ENCODE peak calls at places on chromosomes 3 and 15, in eight cellular contexts. One of them, this sample, is unnamed.

GRCh38 chr3:171528102-171528501 is 67.9 kb upstream of the TNIK start:
- DNase-seq in endodermal cell: no peak
- DNase-seq in thoracic aorta: no peak
- DNase-seq in trophoblast cell: no peak
- DNase-seq in heart left ventricle: no peak
- DNase-seq in fibroblast of lung: peak; percentile 66
- DNase-seq in lower lobe of right lung: no peak
- DNase-seq in CD4-positive, CD25-positive, alpha-beta regulatory T cell: no peak
- DNase-seq in this sample: no peak

GRCh38 chr15:73996939-73997338 is 2.4 kb downstream of the PML start:
- DNase-seq in trophoblast cell: no peak
- DNase-seq in fibroblast of lung: peak; percentile 49
- DNase-seq in thoracic aorta: no peak
- DNase-seq in lower lobe of right lung: no peak
- DNase-seq in CD4-positive, CD25-positive, alpha-beta regulatory T cell: peak; percentile 68
- DNase-seq in endodermal cell: no peak
- DNase-seq in heart left ventricle: no peak
- DNase-seq in this sample: no peak

GRCh38 chr3:29080967-29081366 is 199.9 kb upstream of the RBMS3 start:
- DNase-seq in trophoblast cell: no peak
- DNase-seq in endodermal cell: no peak
- DNase-seq in heart left ventricle: no peak
- DNase-seq in CD4-positive, CD25-positive, alpha-beta regulatory T cell: no peak
- DNase-seq in thoracic aorta: no peak
- DNase-seq in fibroblast of lung: no peak
- DNase-seq in lower lobe of right lung: no peak
- DNase-seq in this sample: no peak

GRCh38 chr15:66508293-66508883 is 3.3 kb downstream of the ZWILCH start:
- DNase-seq in lower lobe of right lung: no peak
- DNase-seq in CD4-positive, CD25-positive, alpha-beta regulatory T cell: peak; percentile 26
- DNase-seq in heart left ventricle: no peak
- DNase-seq in trophoblast cell: no peak
- DNase-seq in thoracic aorta: no peak
- DNase-seq in endodermal cell: no peak
- DNase-seq in fibroblast of lung: no peak
- DNase-seq in this sample: no peak

GRCh38 chr3:141129049-141130038 is 78.2 kb downstream of the SPSB4 start:
- DNase-seq in lower lobe of right lung: no peak
- DNase-seq in fibroblast of lung: no peak
- DNase-seq in CD4-positive, CD25-positive, alpha-beta regulatory T cell: no peak
- DNase-seq in heart left ventricle: no peak
- DNase-seq in thoracic aorta: no peak
- DNase-seq in trophoblast cell: no peak
- DNase-seq in endodermal cell: no peak
- DNase-seq in this sample: no peak

GRCh38 chr3:4977001-4977888 is 2.0 kb upstream of the BHLHE40 start:
- DNase-seq in endodermal cell: peak; percentile 91
- DNase-seq in trophoblast cell: peak; percentile 82
- DNase-seq in CD4-positive, CD25-positive, alpha-beta regulatory T cell: peak; percentile 69
- DNase-seq in thoracic aorta: peak; percentile 78
- DNase-seq in fibroblast of lung: peak; percentile 88
- DNase-seq in lower lobe of right lung: peak; percentile 87
- DNase-seq in heart left ventricle: peak; percentile 91
- DNase-seq in this sample: peak; percentile 68

GRCh38 chr3:53166781-53167291 is 5.8 kb downstream of the PRKCD start:
- DNase-seq in lower lobe of right lung: peak; percentile 85
- DNase-seq in thoracic aorta: no peak
- DNase-seq in trophoblast cell: no peak
- DNase-seq in CD4-positive, CD25-positive, alpha-beta regulatory T cell: no peak
- DNase-seq in endodermal cell: no peak
- DNase-seq in heart left ventricle: peak; percentile 85
- DNase-seq in fibroblast of lung: peak; percentile 62
- DNase-seq in this sample: peak; percentile 38

GRCh38 chr3:137171834-137172603 is 214.2 kb downstream of the IL20RB start:
- DNase-seq in CD4-positive, CD25-positive, alpha-beta regulatory T cell: no peak
- DNase-seq in trophoblast cell: peak; percentile 75
- DNase-seq in endodermal cell: no peak
- DNase-seq in fibroblast of lung: no peak
- DNase-seq in heart left ventricle: no peak
- DNase-seq in lower lobe of right lung: no peak
- DNase-seq in thoracic aorta: no peak
- DNase-seq in this sample: no peak

GRCh38 chr15:40047413-40048154 is 8.6 kb upstream of the SRP14 start:
- DNase-seq in thoracic aorta: no peak
- DNase-seq in endodermal cell: peak; percentile 55
- DNase-seq in fibroblast of lung: peak; percentile 58
- DNase-seq in CD4-positive, CD25-positive, alpha-beta regulatory T cell: peak; percentile 81
- DNase-seq in lower lobe of right lung: peak; percentile 78
- DNase-seq in heart left ventricle: peak; percentile 71
- DNase-seq in trophoblast cell: peak; percentile 33
- DNase-seq in this sample: peak; percentile 51

GRCh38 chr15:64687167-64688085 is 88.0 kb downstream of the RBPMS2 start:
- DNase-seq in lower lobe of right lung: no peak
- DNase-seq in CD4-positive, CD25-positive, alpha-beta regulatory T cell: no peak
- DNase-seq in fibroblast of lung: no peak
- DNase-seq in heart left ventricle: no peak
- DNase-seq in trophoblast cell: no peak
- DNase-seq in endodermal cell: no peak
- DNase-seq in thoracic aorta: no peak
- DNase-seq in this sample: no peak
- H3K27ac ChIP-seq in lower lobe of right lung: no peak overlapping the region
- H3K27ac ChIP-seq in CD4-positive, CD25-positive, alpha-beta regulatory T cell: no peak overlapping the region
- H3K27ac ChIP-seq in fibroblast of lung: no peak overlapping the region
- H3K27ac ChIP-seq in heart left ventricle: peak overlapping the region; percentile 31
- H3K27ac ChIP-seq in trophoblast cell: no peak overlapping the region
- H3K27ac ChIP-seq in endodermal cell: peak overlapping the region; percentile 47
- H3K27ac ChIP-seq in thoracic aorta: no peak overlapping the region
- H3K27ac ChIP-seq in this sample: no peak overlapping the region

GRCh38 chr15:69271217-69271616 is 27.5 kb upstream of the PAQR5 start:
- DNase-seq in heart left ventricle: no peak
- DNase-seq in endodermal cell: no peak
- DNase-seq in trophoblast cell: no peak
- DNase-seq in lower lobe of right lung: no peak
- DNase-seq in fibroblast of lung: no peak
- DNase-seq in thoracic aorta: no peak
- DNase-seq in CD4-positive, CD25-positive, alpha-beta regulatory T cell: no peak
- DNase-seq in this sample: no peak
- H3K27ac ChIP-seq in heart left ventricle: no peak overlapping the region
- H3K27ac ChIP-seq in endodermal cell: no peak overlapping the region
- H3K27ac ChIP-seq in trophoblast cell: no peak overlapping the region
- H3K27ac ChIP-seq in lower lobe of right lung: no peak overlapping the region
- H3K27ac ChIP-seq in fibroblast of lung: no peak overlapping the region
- H3K27ac ChIP-seq in thoracic aorta: no peak overlapping the region
- H3K27ac ChIP-seq in CD4-positive, CD25-positive, alpha-beta regulatory T cell: no peak overlapping the region
- H3K27ac ChIP-seq in this sample: no peak overlapping the region

DNA sequence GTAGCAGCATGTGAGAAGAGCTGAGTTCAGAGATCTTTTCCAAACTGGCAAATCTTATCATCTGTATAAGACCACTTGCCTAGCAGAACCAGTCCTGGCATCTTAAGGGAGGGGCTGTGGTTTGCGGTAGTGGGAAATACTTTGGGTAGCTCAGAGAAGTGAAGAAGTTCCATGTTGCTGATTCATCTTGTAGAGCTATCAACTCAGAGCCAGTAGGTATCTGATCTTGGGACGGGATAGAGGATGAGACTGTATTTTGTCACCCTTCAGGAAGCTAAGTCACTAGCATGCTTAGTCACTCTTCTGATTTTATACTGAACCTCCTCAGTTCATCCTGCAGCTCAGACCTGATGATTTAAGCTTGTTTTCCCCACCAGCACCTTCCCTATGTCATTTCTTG is 211.4 kb downstream of the NR1D2 start:
- DNase-seq in CD4-positive, CD25-positive, alpha-beta regulatory T cell: no peak
- DNase-seq in heart left ventricle: no peak
- DNase-seq in thoracic aorta: no peak
- DNase-seq in trophoblast cell: peak; percentile 75
- DNase-seq in endodermal cell: no peak
- DNase-seq in fibroblast of lung: no peak
- DNase-seq in lower lobe of right lung: no peak
- DNase-seq in this sample: no peak
- H3K27ac ChIP-seq in CD4-positive, CD25-positive, alpha-beta regulatory T cell: no peak overlapping the region
- H3K27ac ChIP-seq in heart left ventricle: no peak overlapping the region
- H3K27ac ChIP-seq in thoracic aorta: peak overlapping the region; percentile 43
- H3K27ac ChIP-seq in trophoblast cell: peak overlapping the region; percentile 66
- H3K27ac ChIP-seq in endodermal cell: no peak overlapping the region
- H3K27ac ChIP-seq in fibroblast of lung: no peak overlapping the region
- H3K27ac ChIP-seq in lower lobe of right lung: no peak overlapping the region
- H3K27ac ChIP-seq in this sample: peak overlapping the region; percentile 53

DNA sequence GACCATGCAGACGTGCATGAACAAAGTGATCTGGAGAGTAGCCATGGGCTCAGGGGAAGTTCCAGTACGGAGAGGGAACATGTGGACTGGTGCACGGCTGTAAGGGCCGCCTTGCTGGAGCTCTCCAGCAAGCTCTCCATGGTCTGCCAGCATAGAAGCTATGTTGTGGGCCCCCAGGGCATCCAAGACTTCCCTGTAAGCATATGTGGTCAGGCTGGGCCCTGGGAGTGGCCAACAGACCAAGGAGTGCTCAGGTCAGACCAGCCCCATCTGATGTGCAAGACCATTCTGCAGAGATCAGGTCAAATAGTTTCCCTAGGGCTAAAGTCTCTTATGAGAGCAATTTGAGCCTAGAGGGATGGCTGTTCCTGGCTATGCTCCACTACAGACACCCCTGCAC is 110.1 kb upstream of the DAZL start:
- DNase-seq in CD4-positive, CD25-positive, alpha-beta regulatory T cell: no peak
- DNase-seq in lower lobe of right lung: no peak
- DNase-seq in fibroblast of lung: no peak
- DNase-seq in trophoblast cell: peak; percentile 85
- DNase-seq in endodermal cell: no peak
- DNase-seq in thoracic aorta: no peak
- DNase-seq in heart left ventricle: no peak
- DNase-seq in this sample: no peak
- H3K27ac ChIP-seq in CD4-positive, CD25-positive, alpha-beta regulatory T cell: no peak overlapping the region
- H3K27ac ChIP-seq in lower lobe of right lung: no peak overlapping the region
- H3K27ac ChIP-seq in fibroblast of lung: no peak overlapping the region
- H3K27ac ChIP-seq in trophoblast cell: peak overlapping the region; percentile 47
- H3K27ac ChIP-seq in endodermal cell: no peak overlapping the region
- H3K27ac ChIP-seq in thoracic aorta: no peak overlapping the region
- H3K27ac ChIP-seq in heart left ventricle: no peak overlapping the region
- H3K27ac ChIP-seq in this sample: no peak overlapping the region

GRCh38 chr3:43773273-43774104 is 82.8 kb downstream of the ABHD5 start:
- DNase-seq in trophoblast cell: no peak
- DNase-seq in fibroblast of lung: no peak
- DNase-seq in heart left ventricle: peak; percentile 70
- DNase-seq in thoracic aorta: no peak
- DNase-seq in CD4-positive, CD25-positive, alpha-beta regulatory T cell: no peak
- DNase-seq in lower lobe of right lung: peak; percentile 64
- DNase-seq in endodermal cell: peak; percentile 83
- DNase-seq in this sample: no peak
- H3K27ac ChIP-seq in trophoblast cell: no peak overlapping the region
- H3K27ac ChIP-seq in fibroblast of lung: no peak overlapping the region
- H3K27ac ChIP-seq in heart left ventricle: peak overlapping the region; percentile 26
- H3K27ac ChIP-seq in thoracic aorta: peak overlapping the region; percentile 88
- H3K27ac ChIP-seq in CD4-positive, CD25-positive, alpha-beta regulatory T cell: no peak overlapping the region
- H3K27ac ChIP-seq in lower lobe of right lung: no peak overlapping the region
- H3K27ac ChIP-seq in endodermal cell: peak overlapping the region; percentile 6
- H3K27ac ChIP-seq in this sample: peak overlapping the region; percentile 92

GRCh38 chr3:18447720-18448119 is 22.6 kb upstream of the SATB1 start:
- DNase-seq in thoracic aorta: no peak
- DNase-seq in CD4-positive, CD25-positive, alpha-beta regulatory T cell: no peak
- DNase-seq in lower lobe of right lung: no peak
- DNase-seq in endodermal cell: no peak
- DNase-seq in heart left ventricle: no peak
- DNase-seq in fibroblast of lung: no peak
- DNase-seq in trophoblast cell: no peak
- DNase-seq in this sample: no peak
- H3K27ac ChIP-seq in thoracic aorta: no peak overlapping the region
- H3K27ac ChIP-seq in CD4-positive, CD25-positive, alpha-beta regulatory T cell: no peak overlapping the region
- H3K27ac ChIP-seq in lower lobe of right lung: no peak overlapping the region
- H3K27ac ChIP-seq in endodermal cell: no peak overlapping the region
- H3K27ac ChIP-seq in heart left ventricle: no peak overlapping the region
- H3K27ac ChIP-seq in fibroblast of lung: no peak overlapping the region
- H3K27ac ChIP-seq in trophoblast cell: no peak overlapping the region
- H3K27ac ChIP-seq in this sample: no peak overlapping the region

GRCh38 chr3:31295150-31295765 is 237.5 kb upstream of the STT3B start:
- DNase-seq in lower lobe of right lung: no peak
- DNase-seq in heart left ventricle: no peak
- DNase-seq in fibroblast of lung: no peak
- DNase-seq in endodermal cell: peak; percentile 65
- DNase-seq in CD4-positive, CD25-positive, alpha-beta regulatory T cell: no peak
- DNase-seq in thoracic aorta: no peak
- DNase-seq in trophoblast cell: no peak
- DNase-seq in this sample: no peak
- H3K27ac ChIP-seq in lower lobe of right lung: no peak overlapping the region
- H3K27ac ChIP-seq in heart left ventricle: no peak overlapping the region
- H3K27ac ChIP-seq in fibroblast of lung: no peak overlapping the region
- H3K27ac ChIP-seq in endodermal cell: peak overlapping the region; percentile 21
- H3K27ac ChIP-seq in CD4-positive, CD25-positive, alpha-beta regulatory T cell: no peak overlapping the region
- H3K27ac ChIP-seq in thoracic aorta: no peak overlapping the region
- H3K27ac ChIP-seq in trophoblast cell: peak overlapping the region; percentile 45
- H3K27ac ChIP-seq in this sample: no peak overlapping the region

GRCh38 chr15:47812436-47813109 is 95.3 kb downstream of the SEMA6D start:
- DNase-seq in heart left ventricle: no peak
- DNase-seq in lower lobe of right lung: no peak
- DNase-seq in CD4-positive, CD25-positive, alpha-beta regulatory T cell: no peak
- DNase-seq in thoracic aorta: no peak
- DNase-seq in trophoblast cell: peak; percentile 92
- DNase-seq in endodermal cell: no peak
- DNase-seq in fibroblast of lung: peak; percentile 18
- DNase-seq in this sample: no peak

GRCh38 chr15:47806008-47806407 is 88.7 kb downstream of the SEMA6D start:
- DNase-seq in trophoblast cell: no peak
- DNase-seq in heart left ventricle: no peak
- DNase-seq in lower lobe of right lung: no peak
- DNase-seq in fibroblast of lung: no peak
- DNase-seq in CD4-positive, CD25-positive, alpha-beta regulatory T cell: no peak
- DNase-seq in endodermal cell: no peak
- DNase-seq in thoracic aorta: no peak
- DNase-seq in this sample: no peak

GRCh38 chr15:47813985-47814384 is 96.7 kb downstream of the SEMA6D start:
- DNase-seq in thoracic aorta: no peak
- DNase-seq in endodermal cell: no peak
- DNase-seq in lower lobe of right lung: no peak
- DNase-seq in fibroblast of lung: no peak
- DNase-seq in heart left ventricle: no peak
- DNase-seq in trophoblast cell: no peak
- DNase-seq in CD4-positive, CD25-positive, alpha-beta regulatory T cell: peak; percentile 5
- DNase-seq in this sample: no peak

GRCh38 chr15:47811160-47811559 is 93.9 kb downstream of the SEMA6D start:
- DNase-seq in thoracic aorta: no peak
- DNase-seq in fibroblast of lung: no peak
- DNase-seq in trophoblast cell: no peak
- DNase-seq in CD4-positive, CD25-positive, alpha-beta regulatory T cell: no peak
- DNase-seq in heart left ventricle: no peak
- DNase-seq in lower lobe of right lung: no peak
- DNase-seq in endodermal cell: no peak
- DNase-seq in this sample: no peak
- H3K27ac ChIP-seq in thoracic aorta: no peak overlapping the region
- H3K27ac ChIP-seq in fibroblast of lung: no peak overlapping the region
- H3K27ac ChIP-seq in trophoblast cell: no peak overlapping the region
- H3K27ac ChIP-seq in CD4-positive, CD25-positive, alpha-beta regulatory T cell: no peak overlapping the region
- H3K27ac ChIP-seq in heart left ventricle: no peak overlapping the region
- H3K27ac ChIP-seq in lower lobe of right lung: no peak overlapping the region
- H3K27ac ChIP-seq in endodermal cell: no peak overlapping the region
- H3K27ac ChIP-seq in this sample: no peak overlapping the region